ENCODE peak calls at places on chromosomes 4 and X, in four cellular contexts. N is GM03348; H is stimulated activated CD4-positive, alpha-beta T cell treated with anti-CD3 and anti-CD28 coated beads, Interleukin-2, amount 100 ng/mL, for 48 hours; D is GM04503. V is an unnamed sample.

GRCh38 chrX:129123795-129124194 is 399.5 kb downstream of the SMARCA1 start:
- DNase-seq in N (no peak), H (no peak), D (no peak), V (no peak)

GRCh38 chr4:174284181-174284886 is 623 bp downstream of the CEP44 start:
- DNase-seq in N (peak; percentile 61), H (no peak), D (peak; percentile 24), V (no peak)

GRCh38 chr4:163709601-163710000 is 215.1 kb downstream of the TMA16 start:
- DNase-seq in H (no peak), N (no peak), D (no peak), V (no peak)

GRCh38 chrX:134484039-134484438 is 24.1 kb downstream of the HPRT1 start:
- DNase-seq in N (peak; percentile 21), D (peak; percentile 27), H (no peak), V (no peak)

GRCh38 chr4:126731062-126731461 is 901.7 kb upstream of the INTU start:
- DNase-seq in D (no peak), H (no peak), N (no peak), V (no peak)

GRCh38 chrX:129553619-129554288 is 13.7 kb downstream of the OCRL start:
- DNase-seq in H (no peak), D (no peak), N (no peak), V (no peak)

GRCh38 chrX:106718709-106719108 is 7.8 kb upstream of the RNF128 start:
- DNase-seq in N (no peak), H (no peak), D (no peak), V (no peak)

GRCh38 chrX:131288188-131288587 is 918 bp downstream of the IGSF1 start:
- DNase-seq in D (no peak), N (no peak), H (no peak), V (no peak)

GRCh38 chrX:15221321-15221720 is 48.6 kb downstream of the ASB9 start:
- DNase-seq in N (no peak), H (no peak), D (no peak), V (no peak)

GRCh38 chrX:35826503-35826902 is 28.4 kb downstream of the MAGEB16 start:
- DNase-seq in N (no peak), D (no peak), H (no peak), V (no peak)

GRCh38 chr4:150283689-150284088 is 205.4 kb downstream of the DCLK2 start:
- DNase-seq in H (no peak), N (peak; percentile 85), D (peak; percentile 85), V (no peak)

GRCh38 chr4:162959056-162959455 is 207.6 kb downstream of the NAF1 start:
- DNase-seq in N (no peak), H (no peak), D (no peak), V (no peak)

V was measured in GM12892.